ENCODE peak calls at places on chromosomes 3 and 15, in nine cellular contexts. F is H1, Y is K562, P is suprapubic skin, A is tibial nerve, R is ovary, G is transverse colon, C is esophagus muscularis mucosa, O is A549. X is an unnamed sample. For H3K4me1 and H3K9me3, the result is how much of the 10 kb centered on the place peaks cover.

GRCh38 chr15:39499701-39500100 is 81.2 kb upstream of the THBS1 start:
- DNase-seq in F (no peak), Y (no peak), P (no peak), A (no peak), R (no peak), G (no peak), C (no peak), O (no peak), X (no peak)

GRCh38 chr3:130956721-130957120 is 62.8 kb downstream of the ATP2C1 start:
- DNase-seq in F (no peak), Y (no peak), P (no peak), A (no peak), R (no peak), G (no peak), C (no peak), O (no peak), X (no peak)

GRCh38 chr3:136882575-136882974 is 20.6 kb downstream of the NCK1 start:
- DNase-seq in F (no peak), Y (peak), P (no peak), A (no peak), R (no peak), G (no peak), C (no peak), O (no peak), X (no peak)

GRCh38 chr3:189369636-189370035 is 197.9 kb downstream of the TPRG1 start:
- DNase-seq in F (no peak), Y (no peak), P (no peak), A (no peak), R (no peak), G (no peak), C (no peak), O (no peak), X (no peak)

GRCh38 chr3:77690284-77690869 is 650.5 kb downstream of the ROBO2 start:
- DNase-seq in F (no peak), Y (no peak), P (no peak), A (no peak), R (no peak), G (no peak), C (no peak), O (no peak), X (no peak)

GRCh38 chr3:149848688-149849087 is 35.7 kb downstream of the RNF13 start:
- DNase-seq in F (no peak), Y (no peak), P (no peak), A (no peak), R (no peak), G (no peak), C (no peak), O (no peak), X (no peak)

GRCh38 chr3:190811775-190812480 is 50.6 kb downstream of the GMNC start:
- DNase-seq in F (peak), Y (peak), P (no peak), A (no peak), R (peak), G (no peak), C (no peak), O (peak), X (no peak)

GRCh38 chr15:75761446-75762356 is 49.1 kb upstream of the CSPG4 start:
- DNase-seq in F (no peak), Y (no peak), P (no peak), A (no peak), R (no peak), G (no peak), C (no peak), O (no peak), X (no peak)

GRCh38 chr3:11289864-11290263 is 17.7 kb downstream of the ATG7 start:
- DNase-seq in F (no peak), Y (no peak), P (no peak), A (no peak), R (no peak), G (no peak), C (no peak), O (no peak), X (no peak)

GRCh38 chr15:41735033-41735432 is 39.3 kb upstream of the MAPKBP1 start:
- DNase-seq in F (no peak), Y (no peak), P (no peak), A (no peak), R (no peak), G (no peak), C (no peak), O (no peak), X (no peak)

GRCh38 chr15:41732487-41732886 is 41.8 kb upstream of the MAPKBP1 start:
- DNase-seq in F (no peak), Y (no peak), P (no peak), A (no peak), R (no peak), G (no peak), C (no peak), O (no peak), X (no peak)

GRCh38 chr15:41730543-41730942 is 43.7 kb upstream of the MAPKBP1 start:
- DNase-seq in F (no peak), Y (no peak), P (no peak), A (no peak), R (no peak), G (no peak), C (no peak), O (no peak), X (no peak)

DNA sequence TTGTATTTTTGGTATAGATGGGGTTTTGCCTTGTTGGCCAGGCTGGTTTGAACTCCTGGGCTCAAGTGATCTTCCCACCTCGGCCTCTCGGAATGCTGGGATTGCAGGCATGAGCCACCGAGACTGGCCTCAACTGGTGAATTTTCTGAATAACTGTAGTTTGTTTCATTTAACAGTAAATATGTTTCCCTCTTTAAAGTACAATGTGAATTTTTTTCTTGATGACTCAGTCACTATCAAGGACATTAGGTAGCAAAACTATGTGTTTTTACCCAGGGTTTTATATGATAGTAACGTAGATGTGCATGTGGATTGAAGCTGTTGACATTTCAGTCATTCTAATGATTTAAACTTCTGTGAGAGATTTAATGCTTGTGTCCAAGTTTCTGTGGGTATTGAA is 40.2 kb upstream of the MAPKBP1 start:
- DNase-seq in F (no peak), Y (no peak), P (no peak), A (no peak), R (no peak), G (no peak), C (no peak), O (no peak), X (no peak)
- TF ChIP-seq EP300 in F (no peak), Y (no peak), P (no peak), A (no peak), R (no peak), G (no peak), C (no peak), O (no peak), X (no peak)

GRCh38 chr15:60381148-60381788 is 16.5 kb downstream of the ANXA2 start:
- DNase-seq in F (no peak), Y (no peak), P (no peak), A (no peak), R (no peak), G (no peak), C (no peak), O (no peak), X (no peak)

GRCh38 chr15:60383008-60383694 is 14.6 kb downstream of the ANXA2 start:
- DNase-seq in F (no peak), Y (no peak), P (no peak), A (no peak), R (no peak), G (no peak), C (no peak), O (no peak), X (no peak)

GRCh38 chr15:60385620-60386552 is 11.9 kb downstream of the ANXA2 start:
- DNase-seq in F (no peak), Y (no peak), P (no peak), A (no peak), R (no peak), G (no peak), C (no peak), O (no peak), X (no peak)

GRCh38 chr15:60384526-60385127 is 13.2 kb downstream of the ANXA2 start:
- DNase-seq in F (no peak), Y (no peak), P (no peak), A (no peak), R (no peak), G (no peak), C (no peak), O (no peak), X (no peak)

DNA sequence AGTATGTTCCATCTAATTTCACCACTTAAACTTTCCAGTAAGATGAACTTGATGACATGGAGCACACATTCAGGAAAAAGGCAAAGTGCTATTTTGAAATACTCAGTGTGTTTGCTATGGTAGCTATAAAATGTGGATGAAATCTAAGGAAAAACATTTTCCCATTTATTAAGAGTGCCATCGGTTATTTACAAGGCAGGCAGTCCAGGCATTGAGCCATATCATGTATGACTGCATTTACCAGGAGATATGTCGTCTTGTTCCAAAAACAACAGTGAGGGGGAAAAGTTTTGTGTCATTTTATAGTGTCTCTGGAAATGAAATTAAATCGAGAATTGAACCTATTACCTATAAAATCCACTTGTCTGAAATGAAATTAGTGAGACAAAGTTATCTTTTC is 13.7 kb downstream of the ANXA2 start:
- DNase-seq in F (no peak), Y (no peak), P (no peak), A (no peak), R (no peak), G (no peak), C (no peak), O (no peak), X (no peak)
- H3K4me1 ChIP-seq in F (under half), Y (under half), P (half or more), A (under half), R (under half), G (under half), C (half or more), O (half or more), X (half or more)

GRCh38 chr3:47713655-47714054 is 68.0 kb downstream of the SMARCC1 start:
- DNase-seq in F (no peak), Y (no peak), P (no peak), A (no peak), R (no peak), G (no peak), C (no peak), O (no peak), X (no peak)
- H3K9me3 ChIP-seq in F (under half), Y (under half), P (under half), A (under half), R (under half), G (under half), C (under half), O (under half), X (under half)

GRCh38 chr15:74227968-74228722 is 8.0 kb upstream of the CCDC33 start:
- DNase-seq in F (no peak), Y (no peak), P (no peak), A (no peak), R (peak), G (peak), C (no peak), O (no peak), X (peak)
- TF ChIP-seq EP300 in F (no peak), Y (no peak), P (no peak), A (no peak), R (no peak), G (no peak), C (no peak), O (no peak), X (no peak)

GRCh38 chr3:45653205-45653604 is 36.0 kb upstream of the SACM1L start:
- DNase-seq in F (no peak), Y (no peak), P (no peak), A (no peak), R (no peak), G (no peak), C (no peak), O (no peak), X (no peak)
- H3K4me1 ChIP-seq in F (under half), Y (under half), P (under half), A (under half), R (under half), G (under half), C (under half), O (half or more), X (under half)

GRCh38 chr3:113142476-113142875 is 68.9 kb upstream of the BOC start:
- DNase-seq in F (no peak), Y (no peak), P (no peak), A (no peak), R (no peak), G (no peak), C (peak), O (no peak), X (no peak)

GRCh38 chr3:113140876-113141275 is 70.5 kb upstream of the BOC start:
- DNase-seq in F (no peak), Y (no peak), P (no peak), A (no peak), R (no peak), G (no peak), C (peak), O (no peak), X (no peak)

GRCh38 chr3:113143353-113143752 is 68.0 kb upstream of the BOC start:
- DNase-seq in F (no peak), Y (no peak), P (no peak), A (no peak), R (no peak), G (no peak), C (peak), O (no peak), X (no peak)

GRCh38 chr3:113138839-113139743 is 72.3 kb upstream of the BOC start:
- DNase-seq in F (no peak), Y (no peak), P (no peak), A (no peak), R (no peak), G (no peak), C (peak), O (no peak), X (no peak)

GRCh38 chr3:113141543-113141942 is 69.8 kb upstream of the BOC start:
- DNase-seq in F (no peak), Y (no peak), P (no peak), A (no peak), R (no peak), G (no peak), C (peak), O (no peak), X (no peak)
- H3K9me3 ChIP-seq in F (under half), Y (under half), P (under half), A (under half), R (under half), G (under half), C (under half), O (under half), X (under half)

GRCh38 chr3:49873623-49874022 is 3.9 kb upstream of the CAMKV start:
- DNase-seq in F (no peak), Y (no peak), P (no peak), A (no peak), R (no peak), G (peak), C (no peak), O (no peak), X (peak)
- TF ChIP-seq EP300 in F (no peak), Y (no peak), P (no peak), A (no peak), R (no peak), G (no peak), C (no peak), O (no peak), X (no peak)

X was measured in stomach.